ENCODE peak calls at places on chromosomes 12 and 14, in five cellular contexts. J is Peyer's patch, C is HFFc6, N is mucosa of descending colon, F is astrocyte of the spinal cord. O is an unnamed sample.

GRCh38 chr12:50985322-50985721 is 33.0 kb downstream of the HIGD1C start:
- DNase-seq in N (no peak), C (peak; percentile 80), F (peak; percentile 54), J (no peak), O (no peak)

GRCh38 chr12:59595557-59596231 is at the start of gene SLC16A7:
- DNase-seq in N (peak; percentile 91), F (peak; percentile 89), J (peak; percentile 89), C (peak; percentile 89), O (peak; percentile 86)

GRCh38 chr12:78002878-78003277 is 172.2 kb downstream of the NAV3 start:
- DNase-seq in J (no peak), F (no peak), C (no peak), N (no peak), O (no peak)

GRCh38 chr14:84988391-84988790 is 541.6 kb upstream of the FLRT2 start:
- DNase-seq in F (no peak), J (no peak), C (no peak), N (no peak), O (peak; percentile 20)

GRCh38 chr14:85572845-85573244 is 42.9 kb downstream of the FLRT2 start:
- DNase-seq in N (no peak), C (peak; percentile 90), F (peak; percentile 79), J (no peak), O (no peak)

GRCh38 chr14:69932391-69932790 is 53.2 kb downstream of the SMOC1 start:
- DNase-seq in F (no peak), J (no peak), N (no peak), C (no peak), O (no peak)

GRCh38 chr14:92502541-92503286 is 10.9 kb upstream of the RIN3 start:
- DNase-seq in J (no peak), N (no peak), F (no peak), C (no peak), O (no peak)

GRCh38 chr12:109861689-109862314 is 18.5 kb downstream of the GLTP start:
- DNase-seq in C (no peak), J (peak; percentile 63), N (no peak), F (no peak), O (peak; percentile 18)

GRCh38 chr14:77804592-77804991 is 4.7 kb downstream of the ADCK1 start:
- DNase-seq in N (no peak), F (no peak), J (no peak), C (no peak), O (no peak)

GRCh38 chr14:94269156-94269555 is 23.9 kb downstream of the SERPINA10 start:
- DNase-seq in N (no peak), F (no peak), C (no peak), J (no peak), O (no peak)

GRCh38 chr14:105890474-105891220 is 364.3 kb downstream of the TMEM121 start:
- DNase-seq in C (no peak), J (peak; percentile 36), F (no peak), N (peak; percentile 40), O (no peak)

GRCh38 chr14:103066399-103066798 is 9.1 kb upstream of the CDC42BPB start:
- DNase-seq in N (no peak), C (no peak), J (peak; percentile 31), F (no peak), O (no peak)

GRCh38 chr12:77734489-77734888 is 96.2 kb upstream of the NAV3 start:
- DNase-seq in C (peak; percentile 32), N (no peak), J (no peak), F (peak; percentile 65), O (no peak)

GRCh38 chr14:32006267-32007110 is 70.6 kb upstream of the ARHGAP5 start:
- DNase-seq in C (no peak), F (no peak), J (no peak), N (no peak), O (no peak)

GRCh38 chr14:75577724-75578098 is 709 bp upstream of the FLVCR2 start:
- DNase-seq in N (peak; percentile 86), J (peak; percentile 90), F (peak; percentile 85), C (peak; percentile 71), O (peak; percentile 80)

GRCh38 chr12:111428081-111428727 is 22.5 kb downstream of the SH2B3 start:
- DNase-seq in J (no peak), N (peak; percentile 49), C (no peak), F (no peak), O (no peak)

DNA sequence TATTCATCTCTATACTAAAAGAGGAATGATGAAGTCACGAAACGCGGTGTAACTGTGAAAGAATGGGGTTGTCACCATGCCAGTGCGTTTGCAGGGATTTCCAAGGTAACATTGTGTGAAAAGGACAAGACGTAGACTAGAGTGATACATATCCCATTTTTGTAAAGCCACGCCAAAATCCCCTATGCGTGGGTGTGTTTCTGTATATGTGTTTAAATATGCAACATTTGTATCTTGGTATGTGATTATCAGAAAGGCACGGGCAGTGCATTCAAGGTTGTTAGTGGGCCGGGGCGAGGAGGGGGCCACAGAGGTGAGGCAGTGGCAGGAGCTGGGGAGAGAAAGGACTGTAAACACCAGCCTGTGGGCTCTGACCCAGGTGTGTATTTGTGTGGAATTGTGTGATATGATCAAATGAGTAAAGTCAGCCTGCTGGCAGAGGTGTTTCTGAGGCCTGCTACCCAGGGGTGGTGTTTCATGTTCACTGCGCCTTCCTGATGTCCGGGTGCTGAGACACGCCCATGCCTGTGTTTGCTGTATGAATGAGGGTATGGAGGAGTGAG is 137.8 kb downstream of the ADGRD1 start:
- DNase-seq in N (no peak), C (no peak), F (no peak), J (no peak), O (no peak)
- TF ChIP-seq CTCF in N (no peak), C (no peak), F (no peak), J (no peak), O (no peak)

DNA sequence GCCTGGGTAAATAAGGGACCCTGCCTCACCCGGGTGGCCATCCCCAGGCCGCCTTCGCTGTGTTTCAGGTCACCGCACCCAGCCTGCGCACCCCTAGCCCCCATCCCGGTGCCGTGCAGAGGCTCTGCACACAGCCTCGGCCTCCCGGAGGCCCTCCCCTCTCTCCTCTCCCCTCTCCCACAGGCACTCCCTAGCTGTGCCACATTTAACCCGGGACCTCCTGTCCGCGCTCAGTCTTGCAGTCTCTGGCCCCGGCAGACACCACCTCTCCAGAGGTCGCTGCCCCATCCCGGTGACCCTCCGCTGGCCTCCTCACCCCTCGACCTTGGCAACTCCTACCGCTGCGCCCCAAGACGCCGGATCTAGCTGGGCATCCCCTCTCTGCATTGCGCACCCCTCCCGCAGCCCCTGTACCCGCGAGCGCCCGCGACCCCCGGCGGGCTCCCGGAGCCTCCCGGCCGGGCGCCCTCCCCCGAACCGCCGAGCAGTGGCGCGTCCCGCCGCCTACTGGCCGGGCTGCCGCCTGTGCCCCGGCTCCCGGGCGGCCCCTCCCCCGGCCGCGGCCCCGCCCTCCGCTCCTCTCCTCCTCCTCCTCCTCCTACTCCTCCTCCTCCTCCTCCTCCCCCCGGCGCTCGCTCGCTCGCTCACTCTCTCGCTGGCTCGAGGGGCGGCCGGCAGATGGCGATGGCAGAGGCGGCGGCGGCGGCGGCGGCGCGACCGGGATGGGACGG is 120.7 kb downstream of the AACS start:
- DNase-seq in C (peak; percentile 52), F (peak; percentile 68), N (peak; percentile 80), J (peak; percentile 73), O (peak; percentile 92)
- TF ChIP-seq CTCF in C (peak; percentile 63), F (peak; percentile 21), N (peak; percentile 41), J (peak; percentile 40), O (no peak)

GRCh38 chr14:33480589-33481184 is 470.2 kb downstream of the EGLN3 start:
- DNase-seq in C (no peak), N (no peak), J (no peak), F (no peak), O (no peak)

GRCh38 chr14:33469898-33470297 is 481.0 kb downstream of the EGLN3 start:
- DNase-seq in F (no peak), C (no peak), J (no peak), N (no peak), O (no peak)

GRCh38 chr14:33477752-33478151 is 473.1 kb downstream of the EGLN3 start:
- DNase-seq in J (no peak), N (no peak), F (peak; percentile 11), C (no peak), O (no peak)

GRCh38 chr14:33475623-33476022 is 475.3 kb downstream of the EGLN3 start:
- DNase-seq in F (peak; percentile 49), J (peak; percentile 57), N (no peak), C (no peak), O (peak; percentile 66)
- TF ChIP-seq CTCF in F (peak; percentile 31), J (peak; percentile 43), N (no peak), C (peak; percentile 50), O (peak; percentile 49)

GRCh38 chr12:16658699-16659098 is 52.7 kb upstream of the LMO3 start:
- DNase-seq in J (no peak), F (no peak), C (no peak), N (no peak), O (no peak)
- TF ChIP-seq CTCF in J (no peak), F (no peak), C (no peak), N (no peak), O (no peak)

DNA sequence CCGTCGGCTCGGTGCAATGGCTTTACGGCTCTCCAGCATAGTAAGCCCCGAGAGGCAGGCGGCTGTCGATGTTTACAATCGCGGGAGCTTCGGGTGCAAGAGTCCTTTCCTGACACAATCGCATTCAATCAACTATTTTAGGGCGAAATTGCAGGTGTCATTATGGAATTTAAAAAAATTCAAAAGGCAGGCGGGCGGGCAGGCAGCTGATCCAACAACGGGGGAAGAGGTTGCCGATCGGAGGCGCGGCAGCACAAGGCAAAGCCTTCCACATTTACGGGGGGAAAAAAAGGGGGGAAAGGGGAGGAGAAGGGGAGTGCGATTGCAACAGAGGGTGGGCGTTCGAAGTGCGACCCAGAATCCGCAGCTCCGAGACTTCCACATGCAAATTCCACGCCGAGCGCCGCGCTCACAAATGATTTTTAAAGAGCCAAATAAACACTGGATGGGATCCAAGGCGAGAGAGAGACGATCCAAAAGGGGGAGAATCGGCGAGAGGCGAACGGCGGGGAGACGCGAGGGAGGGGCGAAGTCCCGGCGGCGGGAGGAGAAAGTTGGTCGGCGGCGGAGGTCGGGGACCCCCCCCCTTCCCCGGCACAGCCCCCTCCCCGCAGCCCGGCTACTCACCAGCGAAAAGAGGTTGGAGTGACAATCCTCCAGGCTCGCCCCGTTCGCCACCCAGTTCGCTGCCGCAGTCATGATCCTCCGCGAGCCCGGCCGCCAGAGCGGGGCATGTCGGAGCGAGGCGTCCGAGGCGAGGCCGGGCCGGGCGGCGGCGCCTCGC is 868 bp downstream of the MED13L start:
- DNase-seq in F (peak; percentile 65), N (peak; percentile 85), C (peak; percentile 60), J (peak; percentile 85), O (peak; percentile 74)
- TF ChIP-seq CTCF in F (peak; percentile 37), N (no peak), C (no peak), J (no peak), O (no peak)

DNA sequence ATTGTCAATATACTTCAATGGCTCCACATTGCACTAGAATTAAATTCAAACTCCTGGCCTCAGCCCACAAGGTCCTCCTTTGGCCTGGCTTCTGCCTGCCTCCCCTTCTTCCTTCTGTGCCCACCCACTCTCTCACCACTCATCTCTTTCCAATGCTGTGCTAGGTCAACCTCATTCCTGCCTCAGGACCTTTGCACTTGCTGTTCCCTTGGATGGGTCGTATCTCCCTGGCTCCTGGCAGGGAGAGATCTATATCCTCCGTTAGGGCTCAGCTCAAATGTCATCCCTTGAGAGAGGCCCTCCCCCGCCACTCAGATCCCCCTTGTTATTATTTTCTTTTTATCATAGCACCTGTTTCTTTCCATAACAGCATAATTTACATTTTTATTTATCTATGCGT is 79.9 kb upstream of the LHX5 start:
- DNase-seq in N (no peak), J (no peak), F (no peak), C (no peak), O (no peak)
- TF ChIP-seq CTCF in N (no peak), J (no peak), F (no peak), C (no peak), O (no peak)

GRCh38 chr12:2691001-2691339 is 103.8 kb upstream of the FKBP4 start:
- DNase-seq in N (peak; percentile 70), J (peak; percentile 49), C (no peak), F (peak; percentile 3), O (peak; percentile 65)
- TF ChIP-seq CTCF in N (no peak), J (peak; percentile 9), C (peak; percentile 34), F (peak; percentile 21), O (peak; percentile 10)

O was measured in nephron progenitor cell.